ENCODE peak calls at places on chromosomes 4 and X, in nine cellular contexts. One of them, this sample, is unnamed.

GRCh38 chrX:46737462-46737861 is 21.5 kb downstream of the SLC9A7 start:
- DNase-seq in epithelial cell of esophagus: peak
- DNase-seq in stimulated activated naive B cell treated with anti-CD40 and anti-IgM and Interleukin-4, amounts not matched to agents 10 μg/mL and 1 μg/mL and 100 μg/mL, for 72 hours: no peak
- DNase-seq in stimulated activated CD4-positive, alpha-beta T cell treated with anti-CD3 and anti-CD28 coated beads, Interleukin-4, amount 100 ng/mL, for 48 hours: no peak
- DNase-seq in HuH-7.5: no peak
- DNase-seq in endothelial cell: no peak
- DNase-seq in HTR-8/SVneo: no peak
- DNase-seq in activated CD8-positive, alpha-beta memory T cell treated with anti-CD3 and anti-CD28 coated beads for 48 hours: no peak
- DNase-seq in glutamatergic neuron: no peak
- DNase-seq in this sample: peak

GRCh38 chr4:75477201-75477600 is 37.0 kb downstream of the RCHY1 start:
- DNase-seq in endothelial cell: no peak
- DNase-seq in glutamatergic neuron: no peak
- DNase-seq in stimulated activated CD4-positive, alpha-beta T cell treated with anti-CD3 and anti-CD28 coated beads, Interleukin-4, amount 100 ng/mL, for 48 hours: no peak
- DNase-seq in epithelial cell of esophagus: no peak
- DNase-seq in stimulated activated naive B cell treated with anti-CD40 and anti-IgM and Interleukin-4, amounts not matched to agents 10 μg/mL and 1 μg/mL and 100 μg/mL, for 72 hours: no peak
- DNase-seq in activated CD8-positive, alpha-beta memory T cell treated with anti-CD3 and anti-CD28 coated beads for 48 hours: no peak
- DNase-seq in HTR-8/SVneo: no peak
- DNase-seq in HuH-7.5: no peak
- DNase-seq in this sample: no peak

GRCh38 chrX:9562851-9563250 is 98.0 kb downstream of the TBL1X start:
- DNase-seq in endothelial cell: no peak
- DNase-seq in activated CD8-positive, alpha-beta memory T cell treated with anti-CD3 and anti-CD28 coated beads for 48 hours: no peak
- DNase-seq in HuH-7.5: no peak
- DNase-seq in HTR-8/SVneo: peak
- DNase-seq in stimulated activated naive B cell treated with anti-CD40 and anti-IgM and Interleukin-4, amounts not matched to agents 10 μg/mL and 1 μg/mL and 100 μg/mL, for 72 hours: no peak
- DNase-seq in glutamatergic neuron: no peak
- DNase-seq in stimulated activated CD4-positive, alpha-beta T cell treated with anti-CD3 and anti-CD28 coated beads, Interleukin-4, amount 100 ng/mL, for 48 hours: no peak
- DNase-seq in epithelial cell of esophagus: peak
- DNase-seq in this sample: peak

GRCh38 chr4:23885943-23886590 is 3.8 kb downstream of the PPARGC1A start:
- DNase-seq in activated CD8-positive, alpha-beta memory T cell treated with anti-CD3 and anti-CD28 coated beads for 48 hours: no peak
- DNase-seq in HuH-7.5: no peak
- DNase-seq in endothelial cell: no peak
- DNase-seq in glutamatergic neuron: no peak
- DNase-seq in HTR-8/SVneo: no peak
- DNase-seq in stimulated activated naive B cell treated with anti-CD40 and anti-IgM and Interleukin-4, amounts not matched to agents 10 μg/mL and 1 μg/mL and 100 μg/mL, for 72 hours: no peak
- DNase-seq in epithelial cell of esophagus: no peak
- DNase-seq in stimulated activated CD4-positive, alpha-beta T cell treated with anti-CD3 and anti-CD28 coated beads, Interleukin-4, amount 100 ng/mL, for 48 hours: no peak
- DNase-seq in this sample: no peak

GRCh38 chrX:16188687-16189086 is 21.4 kb downstream of the MAGEB17 start:
- DNase-seq in epithelial cell of esophagus: peak
- DNase-seq in HuH-7.5: no peak
- DNase-seq in endothelial cell: no peak
- DNase-seq in stimulated activated CD4-positive, alpha-beta T cell treated with anti-CD3 and anti-CD28 coated beads, Interleukin-4, amount 100 ng/mL, for 48 hours: no peak
- DNase-seq in stimulated activated naive B cell treated with anti-CD40 and anti-IgM and Interleukin-4, amounts not matched to agents 10 μg/mL and 1 μg/mL and 100 μg/mL, for 72 hours: no peak
- DNase-seq in activated CD8-positive, alpha-beta memory T cell treated with anti-CD3 and anti-CD28 coated beads for 48 hours: no peak
- DNase-seq in glutamatergic neuron: no peak
- DNase-seq in HTR-8/SVneo: no peak
- DNase-seq in this sample: no peak

GRCh38 chrX:154121961-154122360 is 22.1 kb upstream of the OPN1LW start:
- DNase-seq in glutamatergic neuron: no peak
- DNase-seq in stimulated activated naive B cell treated with anti-CD40 and anti-IgM and Interleukin-4, amounts not matched to agents 10 μg/mL and 1 μg/mL and 100 μg/mL, for 72 hours: no peak
- DNase-seq in HTR-8/SVneo: no peak
- DNase-seq in stimulated activated CD4-positive, alpha-beta T cell treated with anti-CD3 and anti-CD28 coated beads, Interleukin-4, amount 100 ng/mL, for 48 hours: no peak
- DNase-seq in epithelial cell of esophagus: peak
- DNase-seq in endothelial cell: no peak
- DNase-seq in HuH-7.5: no peak
- DNase-seq in activated CD8-positive, alpha-beta memory T cell treated with anti-CD3 and anti-CD28 coated beads for 48 hours: no peak
- DNase-seq in this sample: no peak

GRCh38 chrX:129577473-129577872 is 37.4 kb downstream of the OCRL start:
- DNase-seq in glutamatergic neuron: no peak
- DNase-seq in stimulated activated CD4-positive, alpha-beta T cell treated with anti-CD3 and anti-CD28 coated beads, Interleukin-4, amount 100 ng/mL, for 48 hours: no peak
- DNase-seq in endothelial cell: no peak
- DNase-seq in stimulated activated naive B cell treated with anti-CD40 and anti-IgM and Interleukin-4, amounts not matched to agents 10 μg/mL and 1 μg/mL and 100 μg/mL, for 72 hours: no peak
- DNase-seq in HTR-8/SVneo: no peak
- DNase-seq in activated CD8-positive, alpha-beta memory T cell treated with anti-CD3 and anti-CD28 coated beads for 48 hours: no peak
- DNase-seq in HuH-7.5: no peak
- DNase-seq in epithelial cell of esophagus: peak
- DNase-seq in this sample: peak

GRCh38 chr4:8762951-8763735 is 108.5 kb downstream of the HMX1 start:
- DNase-seq in epithelial cell of esophagus: no peak
- DNase-seq in stimulated activated CD4-positive, alpha-beta T cell treated with anti-CD3 and anti-CD28 coated beads, Interleukin-4, amount 100 ng/mL, for 48 hours: no peak
- DNase-seq in glutamatergic neuron: peak
- DNase-seq in HTR-8/SVneo: no peak
- DNase-seq in stimulated activated naive B cell treated with anti-CD40 and anti-IgM and Interleukin-4, amounts not matched to agents 10 μg/mL and 1 μg/mL and 100 μg/mL, for 72 hours: no peak
- DNase-seq in endothelial cell: no peak
- DNase-seq in activated CD8-positive, alpha-beta memory T cell treated with anti-CD3 and anti-CD28 coated beads for 48 hours: no peak
- DNase-seq in HuH-7.5: no peak
- DNase-seq in this sample: no peak

This sample was measured in amniotic epithelial cell.